ENCODE peak calls at places on chromosomes 13 and 19, in ten cellular contexts. H is breast epithelium, O is PC-3, L is thoracic aorta, V is fibroblast of the aortic adventitia, T is lower leg skin, A is Peyer's patch, S is heart left ventricle, B is heart right ventricle, G is NB4. K is an unnamed sample.

GRCh38 chr19:16429066-16429758 is 42.6 kb downstream of the EPS15L1 start:
- DNase-seq in H (peak; percentile 74), O (peak; percentile 8), L (no peak), V (no peak), T (no peak), A (no peak), S (peak; percentile 89), B (peak; percentile 74), G (no peak), K (no peak)

GRCh38 chr13:77306458-77306857 is 20.4 kb downstream of the MYCBP2 start:
- DNase-seq in H (no peak), O (no peak), L (no peak), V (no peak), T (no peak), A (no peak), S (no peak), B (no peak), G (no peak), K (no peak)

GRCh38 chr13:36551445-36551844 is 119.2 kb downstream of the CCNA1 start:
- DNase-seq in H (no peak), O (no peak), L (no peak), V (no peak), T (no peak), A (no peak), S (no peak), B (no peak), G (no peak), K (no peak)

GRCh38 chr13:45575146-45575829 is 40.3 kb downstream of the ERICH6B start:
- DNase-seq in H (no peak), O (peak; percentile 54), L (no peak), V (no peak), T (peak; percentile 54), A (no peak), S (no peak), B (no peak), G (no peak), K (no peak)

GRCh38 chr13:32036762-32037161 is 5.2 kb downstream of the FRY start:
- DNase-seq in H (no peak), O (no peak), L (no peak), V (no peak), T (no peak), A (no peak), S (no peak), B (no peak), G (no peak), K (no peak)

GRCh38 chr19:21101511-21102242 is 19.7 kb downstream of the ZNF714 start:
- DNase-seq in H (no peak), O (no peak), L (no peak), V (no peak), T (no peak), A (no peak), S (no peak), B (no peak), G (no peak), K (no peak)

GRCh38 chr13:21011378-21011777 is 50.0 kb downstream of the LATS2 start:
- DNase-seq in H (no peak), O (no peak), L (no peak), V (peak; percentile 38), T (no peak), A (no peak), S (no peak), B (no peak), G (no peak), K (no peak)

GRCh38 chr19:55369651-55370304 is 485 bp downstream of the IL11 start:
- DNase-seq in H (no peak), O (peak; percentile 72), L (no peak), V (peak; percentile 61), T (no peak), A (no peak), S (no peak), B (no peak), G (peak; percentile 41), K (no peak)

GRCh38 chr13:50589139-50589538 is 254.4 kb downstream of the DLEU7 start:
- DNase-seq in H (no peak), O (peak; percentile 61), L (no peak), V (peak; percentile 90), T (no peak), A (no peak), S (peak; percentile 35), B (no peak), G (peak; percentile 53), K (peak; percentile 83)

GRCh38 chr13:96804186-96804585 is 190.1 kb downstream of the OXGR1 start:
- DNase-seq in H (no peak), O (no peak), L (no peak), V (no peak), T (no peak), A (no peak), S (no peak), B (no peak), G (no peak), K (no peak)

DNA sequence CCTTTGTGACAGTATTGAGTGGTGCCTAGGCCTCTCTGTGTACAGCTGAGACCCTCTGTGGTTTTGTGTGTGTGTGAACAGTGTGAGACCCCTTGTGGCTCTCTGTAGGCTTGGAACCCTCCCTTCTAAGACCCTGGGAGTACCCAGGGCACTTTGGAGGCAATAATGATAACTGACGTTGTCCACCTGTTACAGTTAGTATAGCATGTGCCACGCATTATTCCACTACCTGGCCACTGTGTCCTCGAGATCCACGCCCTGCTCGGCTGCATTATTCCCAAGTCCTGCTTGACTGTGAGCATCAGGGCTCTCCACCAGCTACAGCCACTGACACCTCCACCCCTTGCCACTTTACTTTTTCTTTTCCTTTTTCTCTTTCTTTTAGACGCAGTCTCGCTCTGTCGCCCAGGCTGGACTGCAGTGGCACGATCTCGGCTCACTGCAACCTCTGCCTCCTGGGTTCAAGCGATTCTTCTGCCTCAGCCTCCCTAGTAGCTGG is 2.0 kb downstream of the GRAMD1A start:
- DNase-seq in H (no peak), O (no peak), L (no peak), V (no peak), T (no peak), A (no peak), S (no peak), B (no peak), G (no peak), K (no peak)
- H3K4me3 ChIP-seq in H (no peak overlapping the region), O (no peak overlapping the region), L (no peak overlapping the region), V (peak overlapping the region; percentile 13), T (no peak overlapping the region), A (no peak overlapping the region), S (peak overlapping the region; percentile 90), B (peak overlapping the region; percentile 5), G (peak overlapping the region; percentile 13), K (peak overlapping the region; percentile 16)

DNA sequence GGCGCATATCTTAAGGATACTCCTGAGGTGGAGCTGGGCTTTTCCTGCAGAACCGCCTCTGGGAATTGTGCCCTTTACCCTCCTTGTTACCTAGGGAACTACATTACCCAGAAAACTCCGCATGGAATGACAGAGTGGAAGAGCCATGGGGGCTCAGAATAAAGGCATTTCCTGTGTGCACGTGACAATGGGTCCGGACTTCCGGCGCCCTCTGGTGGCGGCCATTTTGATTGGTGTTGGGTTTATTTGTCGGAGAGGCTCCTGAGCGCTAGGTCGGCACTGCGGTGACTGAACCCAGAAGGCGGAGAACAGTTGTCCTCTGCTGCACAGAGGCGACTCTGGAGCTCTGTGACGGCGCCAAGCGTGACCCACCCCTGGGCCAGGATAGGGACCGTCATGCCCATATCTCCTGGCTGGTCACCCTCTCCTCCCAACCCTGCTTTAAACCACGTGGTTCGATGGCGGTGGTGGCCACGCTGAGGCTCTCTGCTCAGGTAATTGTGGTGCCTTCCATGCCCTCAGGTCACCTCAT is at the start of gene ZNF587B:
- DNase-seq in H (peak; percentile 64), O (peak; percentile 49), L (no peak), V (peak; percentile 62), T (peak; percentile 91), A (peak; percentile 27), S (peak; percentile 83), B (peak; percentile 86), G (peak; percentile 21), K (no peak)
- H3K4me3 ChIP-seq in H (peak within 1 kb of the TSS; percentile 48), O (no peak within 1 kb of the TSS), L (peak within 1 kb of the TSS; percentile 66), V (peak within 1 kb of the TSS; percentile 60), T (peak within 1 kb of the TSS; percentile 30), A (peak within 1 kb of the TSS; percentile 6), S (peak within 1 kb of the TSS; percentile 70), B (peak within 1 kb of the TSS; percentile 63), G (no peak within 1 kb of the TSS), K (peak within 1 kb of the TSS; percentile 56)

DNA sequence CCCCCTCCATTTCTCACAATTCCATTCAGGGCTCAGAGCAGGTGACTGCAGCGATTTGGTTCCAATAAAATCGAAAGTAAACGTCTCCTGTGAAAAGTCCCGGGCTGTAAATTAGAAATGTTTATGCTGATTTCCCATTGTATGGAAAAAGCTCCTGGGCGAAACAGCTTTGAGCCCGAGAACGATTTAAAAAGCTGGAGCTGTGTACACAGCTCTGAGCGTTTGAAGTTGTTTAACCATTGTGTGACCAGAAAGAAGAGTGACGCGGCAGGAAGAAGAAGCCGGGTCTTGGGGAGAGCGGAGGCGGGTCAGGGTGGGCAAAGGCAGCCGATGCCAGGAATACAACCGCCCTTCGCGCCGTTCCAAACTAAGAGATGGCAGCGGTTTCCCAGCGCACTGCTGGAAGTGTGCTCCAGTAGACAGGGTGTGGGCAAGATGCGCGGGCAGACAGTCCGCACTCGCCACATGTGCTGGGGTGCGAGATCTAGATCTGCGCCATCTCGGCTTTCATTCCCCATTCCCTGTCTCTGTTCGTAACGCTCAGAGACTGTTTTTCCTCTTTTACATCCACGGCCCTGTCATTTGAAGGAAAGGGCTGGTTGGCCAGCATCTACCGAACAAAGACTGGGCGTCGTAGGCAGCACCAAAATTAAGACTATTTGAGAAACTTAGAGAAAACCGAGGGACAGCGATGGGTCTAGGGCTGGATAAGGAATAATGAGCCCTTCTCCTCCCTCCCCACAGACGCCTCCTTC is 960 bp upstream of the GSX1 start:
- DNase-seq in H (no peak), O (no peak), L (no peak), V (no peak), T (peak; percentile 80), A (no peak), S (no peak), B (no peak), G (no peak), K (no peak)
- H3K4me3 ChIP-seq in H (peak overlapping the region; percentile 42), O (peak overlapping the region; percentile 53), L (peak overlapping the region; percentile 64), V (peak overlapping the region; percentile 36), T (no peak overlapping the region), A (peak overlapping the region; percentile 36), S (peak overlapping the region; percentile 40), B (peak overlapping the region; percentile 34), G (no peak overlapping the region), K (peak overlapping the region; percentile 29)

GRCh38 chr13:73235385-73235784 is 176.6 kb downstream of the KLF5 start:
- DNase-seq in H (peak; percentile 55), O (no peak), L (no peak), V (no peak), T (no peak), A (no peak), S (no peak), B (no peak), G (no peak), K (no peak)

GRCh38 chr13:73228546-73228945 is 169.7 kb downstream of the KLF5 start:
- DNase-seq in H (no peak), O (peak; percentile 40), L (no peak), V (peak; percentile 10), T (no peak), A (no peak), S (no peak), B (no peak), G (no peak), K (no peak)

GRCh38 chr13:73230714-73231113 is 171.9 kb downstream of the KLF5 start:
- DNase-seq in H (no peak), O (no peak), L (no peak), V (no peak), T (no peak), A (no peak), S (no peak), B (no peak), G (peak; percentile 87), K (no peak)

GRCh38 chr13:73225983-73226382 is 167.2 kb downstream of the KLF5 start:
- DNase-seq in H (no peak), O (no peak), L (no peak), V (no peak), T (no peak), A (no peak), S (no peak), B (no peak), G (no peak), K (no peak)

GRCh38 chr13:73231456-73231855 is 172.7 kb downstream of the KLF5 start:
- DNase-seq in H (no peak), O (no peak), L (no peak), V (no peak), T (no peak), A (no peak), S (no peak), B (no peak), G (peak; percentile 21), K (no peak)
- H3K4me3 ChIP-seq in H (no peak overlapping the region), O (no peak overlapping the region), L (no peak overlapping the region), V (no peak overlapping the region), T (no peak overlapping the region), A (no peak overlapping the region), S (no peak overlapping the region), B (no peak overlapping the region), G (no peak overlapping the region), K (no peak overlapping the region)